ENCODE peak calls at places on chromosomes 12 and 14, in six cellular contexts. E is GM12878, C is A549, U is K562, P is IMR-90, Y is HepG2. L is an unnamed sample.

GRCh38 chr12:74885775-74886174 is 323.9 kb downstream of the KCNC2 start:
- DNase-seq in U (no peak), E (no peak), C (no peak), P (no peak), Y (no peak), L (no peak)

GRCh38 chr12:32874926-32875325 is 21.7 kb downstream of the PKP2 start:
- DNase-seq in E (no peak), P (no peak), C (no peak), U (no peak), Y (no peak), L (no peak)

GRCh38 chr12:23359975-23360638 is 589.4 kb downstream of the SOX5 start:
- DNase-seq in P (no peak), C (no peak), U (no peak), E (no peak), Y (no peak), L (no peak)

GRCh38 chr12:52181757-52182156 is 10.1 kb downstream of the KRT80 start:
- DNase-seq in P (peak; percentile 89), C (no peak), Y (no peak), E (no peak), U (no peak), L (peak; percentile 41)

GRCh38 chr14:99982449-99983250 is 82.6 kb upstream of the EVL start:
- DNase-seq in C (peak; percentile 74), P (peak; percentile 74), E (peak; percentile 33), Y (peak; percentile 39), U (peak; percentile 57), L (peak; percentile 66)

GRCh38 chr12:103547929-103548328 is 39.1 kb upstream of the STAB2 start:
- DNase-seq in Y (no peak), U (no peak), C (no peak), P (no peak), E (no peak), L (no peak)

GRCh38 chr12:69987453-69988102 is 162.6 kb downstream of the MYRFL start:
- DNase-seq in E (no peak), U (no peak), C (peak; percentile 76), P (peak; percentile 94), Y (peak; percentile 24), L (no peak)

GRCh38 chr12:49030119-49030518 is 11.5 kb upstream of the PRKAG1 start:
- DNase-seq in U (no peak), E (no peak), Y (no peak), C (no peak), P (no peak), L (no peak)

GRCh38 chr14:96268426-96269358 is 12.7 kb downstream of the BDKRB1 start:
- DNase-seq in Y (no peak), U (no peak), C (peak; percentile 78), P (peak; percentile 99), E (no peak), L (no peak)

GRCh38 chr14:32372154-32372553 is 43.1 kb downstream of the AKAP6 start:
- DNase-seq in U (no peak), Y (no peak), P (peak; percentile 97), E (no peak), C (peak; percentile 11), L (no peak)

GRCh38 chr14:101173698-101174521 is 270.4 kb upstream of the RTL1 start:
- DNase-seq in C (no peak), P (no peak), U (no peak), E (no peak), Y (no peak), L (no peak)

GRCh38 chr12:114952573-114953196 is 268.7 kb upstream of the TBX3 start:
- DNase-seq in P (peak; percentile 20), U (no peak), C (no peak), E (no peak), Y (no peak), L (no peak)

GRCh38 chr14:20873370-20874177 is 17.6 kb upstream of the RNASE3 start:
- DNase-seq in U (peak; percentile 47), C (peak; percentile 87), Y (peak; percentile 41), E (no peak), P (peak; percentile 56), L (peak; percentile 77)

GRCh38 chr14:68762944-68763831 is 29.7 kb downstream of the ZFP36L1 start:
- DNase-seq in Y (peak; percentile 69), E (no peak), U (peak; percentile 93), C (no peak), P (peak; percentile 76), L (peak; percentile 69)

GRCh38 chr14:24692382-24693352 is 58.7 kb upstream of the GZMB start:
- DNase-seq in U (no peak), P (no peak), E (no peak), Y (no peak), C (no peak), L (no peak)

GRCh38 chr14:22188346-22188745 is 400.7 kb downstream of the DAD1 start:
- DNase-seq in C (no peak), U (no peak), P (peak; percentile 85), Y (no peak), E (no peak), L (no peak)

GRCh38 chr12:2297004-2297403 is 244.2 kb downstream of the CACNA1C start:
- DNase-seq in P (no peak), C (no peak), E (no peak), U (no peak), Y (no peak), L (no peak)

GRCh38 chr12:127548123-127548553 is 718.8 kb upstream of the TMEM132C start:
- DNase-seq in U (no peak), C (no peak), E (no peak), P (peak; percentile 72), Y (no peak), L (no peak)

GRCh38 chr12:109097140-109097434 is 310 bp upstream of the UNG start:
- DNase-seq in Y (no peak), C (no peak), E (no peak), U (no peak), P (no peak), L (no peak)

GRCh38 chr12:111129149-111129548 is 208.8 kb upstream of the MYL2 start:
- DNase-seq in C (no peak), U (no peak), Y (no peak), E (no peak), P (no peak), L (no peak)

GRCh38 chr14:101476931-101477553 is 84.3 kb upstream of the DIO3 start:
- DNase-seq in C (peak; percentile 96), E (no peak), U (no peak), Y (peak; percentile 49), P (no peak), L (peak; percentile 69)

GRCh38 chr14:103134919-103135318 is 11.7 kb downstream of the TNFAIP2 start:
- DNase-seq in C (no peak), Y (no peak), U (no peak), P (no peak), E (no peak), L (no peak)

GRCh38 chr14:81400202-81400678 is at the start of gene STON2:
- DNase-seq in C (peak; percentile 11), Y (no peak), P (no peak), E (no peak), U (peak; percentile 36), L (peak; percentile 35)

GRCh38 chr12:120249266-120249874 is 16.2 kb downstream of the PXN start:
- DNase-seq in P (no peak), U (no peak), E (no peak), Y (no peak), C (no peak), L (no peak)

GRCh38 chr14:89442280-89442679 is 25.2 kb upstream of the FOXN3 start:
- DNase-seq in U (no peak), Y (no peak), C (no peak), E (no peak), P (no peak), L (no peak)

GRCh38 chr12:125983094-125983783 is 918.0 kb downstream of the AACS start:
- DNase-seq in Y (peak; percentile 61), E (no peak), C (peak; percentile 39), P (no peak), U (peak; percentile 13), L (peak; percentile 21)

GRCh38 chr14:64942531-64943111 is at the start of gene GPX2:
- DNase-seq in U (no peak), P (no peak), C (peak; percentile 94), Y (peak; percentile 98), E (no peak), L (no peak)

GRCh38 chr14:69335421-69335820 is 62.7 kb downstream of the ERH start:
- DNase-seq in Y (no peak), U (no peak), E (no peak), P (peak; percentile 33), C (no peak), L (no peak)

GRCh38 chr12:118052324-118053070 is 8.5 kb downstream of the WSB2 start:
- DNase-seq in E (no peak), U (no peak), C (peak; percentile 96), Y (peak; percentile 99), P (peak; percentile 95), L (no peak)
- TF ChIP-seq BHLHE40 in E (no peak), U (no peak), C (no peak), Y (peak; percentile 37), P (peak; percentile 71), L (no peak)

DNA sequence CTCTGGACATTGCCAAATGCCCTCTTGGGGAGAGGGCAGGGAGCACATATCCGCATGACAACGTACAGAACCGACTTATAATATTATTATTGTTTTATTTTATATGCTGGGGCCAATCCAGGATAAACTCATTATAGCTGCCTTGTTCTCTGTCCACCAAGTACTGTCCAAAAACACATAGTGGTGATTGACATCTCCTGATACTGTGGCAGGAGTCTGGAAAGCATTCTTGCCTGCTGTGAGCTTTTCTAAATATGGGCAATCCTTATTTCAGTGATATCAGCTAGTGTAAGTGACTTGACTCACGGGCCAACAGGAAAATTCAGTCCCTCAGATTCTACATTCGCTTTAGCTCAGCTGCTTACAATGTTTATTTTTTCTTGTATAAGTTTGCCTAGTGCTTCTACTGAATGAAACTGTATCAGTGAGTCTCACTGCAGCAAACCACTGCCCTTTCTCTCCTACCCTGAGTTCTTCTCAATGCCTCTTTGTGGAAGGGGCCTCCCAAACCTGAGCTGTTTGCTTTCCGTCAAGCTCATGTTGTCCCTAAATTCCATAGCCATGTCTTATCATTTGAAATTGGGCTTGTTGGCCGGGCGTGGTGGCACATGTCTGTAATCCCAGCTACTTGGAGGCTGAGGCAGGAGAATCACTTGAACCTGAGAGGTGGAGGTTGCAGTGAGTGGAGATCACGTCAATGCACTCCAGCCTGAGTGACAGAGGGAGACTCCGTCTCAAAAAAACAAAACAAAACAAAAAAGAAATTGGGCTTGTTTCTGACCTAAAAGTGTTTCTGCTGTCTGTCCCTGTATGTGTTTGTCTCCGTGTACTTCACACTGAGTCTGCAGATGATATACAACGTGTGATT is 1.6 kb upstream of the CSRP2 start:
- DNase-seq in P (peak; percentile 88), Y (peak; percentile 21), E (no peak), C (no peak), U (no peak), L (no peak)
- TF ChIP-seq BHLHE40 in P (peak; percentile 65), Y (no peak), E (no peak), C (no peak), U (no peak), L (no peak)

DNA sequence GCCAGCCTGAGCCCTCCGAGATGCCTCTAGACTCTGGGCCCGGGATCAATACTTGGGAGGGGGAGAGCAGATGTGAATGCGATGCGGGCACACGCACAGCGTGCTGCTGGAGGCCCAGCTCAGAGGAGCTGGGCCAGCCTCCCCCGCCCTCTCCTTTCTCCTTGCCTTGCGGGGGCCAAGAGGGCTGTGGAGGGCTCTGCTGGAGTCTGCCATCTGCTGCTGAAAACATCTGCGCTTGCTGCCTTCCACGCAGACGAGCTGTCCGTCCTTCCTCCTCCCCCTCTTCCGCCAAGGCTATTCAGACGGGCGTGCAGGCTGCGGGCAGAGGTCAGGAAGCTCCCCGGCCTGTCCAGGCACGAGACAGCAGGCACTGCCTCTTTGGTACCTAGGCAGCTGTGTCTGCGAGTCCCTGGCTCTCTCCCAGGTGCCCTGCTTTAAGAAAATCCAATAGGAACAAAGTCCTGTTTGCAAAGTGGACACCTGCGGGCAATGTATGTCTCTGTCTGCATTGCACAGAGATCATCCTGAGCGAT is 75.2 kb downstream of the SPRING1 start:
- DNase-seq in P (peak; percentile 37), U (no peak), E (no peak), Y (peak; percentile 52), C (no peak), L (no peak)
- TF ChIP-seq BHLHE40 in P (no peak), U (peak; percentile 44), E (no peak), Y (peak; percentile 49), C (no peak), L (no peak)

GRCh38 chr14:57847096-57847495 is 18.8 kb downstream of the SLC35F4 start:
- DNase-seq in U (no peak), P (no peak), E (no peak), Y (no peak), C (no peak), L (no peak)
- TF ChIP-seq BHLHE40 in U (no peak), P (no peak), E (no peak), Y (no peak), C (no peak), L (no peak)